ENCODE peak calls at places on chromosomes 2 and 18, in four cellular contexts. I is IMR-90, U is adrenal gland, W is lower leg skin. P is an unnamed sample.
A peak's percentile ranks its signal among the peaks of the same experiment; 100 is the strongest.

GRCh38 chr2:20576598-20577115 is 74.2 kb downstream of the HS1BP3 start:
- DNase-seq in I (no peak), U (no peak), W (no peak), P (no peak)

GRCh38 chr2:37472959-37473358 is 128.5 kb downstream of the QPCT start:
- DNase-seq in I (peak; percentile 81), U (no peak), W (no peak), P (peak; percentile 15)

GRCh38 chr2:26542194-26542455 is 64.2 kb upstream of the OTOF start:
- DNase-seq in I (no peak), U (no peak), W (no peak), P (no peak)

GRCh38 chr2:20747317-20747716 is 75.6 kb downstream of the LDAH start:
- DNase-seq in I (no peak), U (no peak), W (no peak), P (no peak)

GRCh38 chr2:99856119-99856518 is 286.3 kb downstream of the AFF3 start:
- DNase-seq in I (no peak), U (no peak), W (no peak), P (no peak)

GRCh38 chr18:9941108-9941507 is 27.3 kb downstream of the VAPA start:
- DNase-seq in I (no peak), U (no peak), W (no peak), P (no peak)

GRCh38 chr2:44543773-44544725 is 182.3 kb downstream of the CAMKMT start:
- DNase-seq in I (no peak), U (no peak), W (no peak), P (no peak)

GRCh38 chr2:181573140-181573736 is 83.7 kb downstream of the CERKL start:
- DNase-seq in I (peak; percentile 50), U (no peak), W (no peak), P (no peak)

GRCh38 chr2:165109915-165110314 is 93.9 kb downstream of the SCN3A start:
- DNase-seq in I (no peak), U (no peak), W (no peak), P (no peak)

GRCh38 chr2:108377815-108378630 is at the start of gene SULT1C4:
- DNase-seq in I (peak; percentile 66), U (peak; percentile 36), W (peak; percentile 14), P (no peak)

GRCh38 chr18:55442561-55442960 is 145.4 kb downstream of the TCF4 start:
- DNase-seq in I (no peak), U (no peak), W (no peak), P (no peak)

GRCh38 chr18:44789704-44790103 is 109.0 kb downstream of the SETBP1 start:
- DNase-seq in I (no peak), U (no peak), W (no peak), P (no peak)

GRCh38 chr2:239824051-239824694 is 201.0 kb downstream of the NDUFA10 start:
- DNase-seq in I (no peak), U (no peak), W (peak; percentile 13), P (no peak)

GRCh38 chr2:150695441-150696135 is 208.1 kb upstream of the RND3 start:
- DNase-seq in I (no peak), U (no peak), W (no peak), P (no peak)

GRCh38 chr2:221495766-221496165 is 76.3 kb downstream of the EPHA4 start:
- DNase-seq in I (no peak), U (no peak), W (no peak), P (no peak)

GRCh38 chr2:171807130-171807529 is 86.9 kb downstream of the SLC25A12 start:
- DNase-seq in I (no peak), U (no peak), W (no peak), P (no peak)

GRCh38 chr2:179991344-179991743 is 15.8 kb downstream of the CWC22 start:
- DNase-seq in I (no peak), U (no peak), W (no peak), P (no peak)

GRCh38 chr2:188380280-188380679 is 88.6 kb downstream of the GULP1 start:
- DNase-seq in I (no peak), U (no peak), W (no peak), P (no peak)

GRCh38 chr18:77470836-77471413 is 221.3 kb downstream of the GALR1 start:
- DNase-seq in I (no peak), U (no peak), W (no peak), P (no peak)

GRCh38 chr2:54632733-54633692 is 90.4 kb upstream of the EML6 start:
- DNase-seq in I (peak; percentile 83), U (peak; percentile 69), W (no peak), P (no peak)

GRCh38 chr2:177660742-177661141 is 268.2 kb downstream of the AGPS start:
- DNase-seq in I (no peak), U (no peak), W (no peak), P (no peak)

GRCh38 chr18:59220784-59221765 is 1.1 kb downstream of the GRP start:
- DNase-seq in I (no peak), U (no peak), W (no peak), P (no peak)

GRCh38 chr18:8998481-8999217 is 103.8 kb upstream of the NDUFV2 start:
- DNase-seq in I (peak; percentile 55), U (no peak), W (no peak), P (no peak)

GRCh38 chr18:25289040-25289631 is 62.8 kb downstream of the ZNF521 start:
- DNase-seq in I (peak; percentile 91), U (no peak), W (no peak), P (no peak)

GRCh38 chr18:49565656-49566055 is 3.8 kb downstream of the LIPG start:
- DNase-seq in I (peak; percentile 16), U (peak; percentile 53), W (no peak), P (no peak)

GRCh38 chr2:230980468-230980867 is 15.5 kb upstream of the SPATA3 start:
- DNase-seq in I (no peak), U (no peak), W (no peak), P (no peak)

GRCh38 chr2:66268756-66269155 is 166.2 kb upstream of the MEIS1 start:
- DNase-seq in I (no peak), U (no peak), W (no peak), P (no peak)

GRCh38 chr2:16767789-16768188 is 102.2 kb upstream of the CYRIA start:
- DNase-seq in I (no peak), U (no peak), W (no peak), P (no peak)

GRCh38 chr2:170771049-170771937 is 1.1 kb downstream of the ERICH2 start:
- DNase-seq in I (peak; percentile 15), U (peak; percentile 17), W (peak; percentile 15), P (peak; percentile 38)

DNA sequence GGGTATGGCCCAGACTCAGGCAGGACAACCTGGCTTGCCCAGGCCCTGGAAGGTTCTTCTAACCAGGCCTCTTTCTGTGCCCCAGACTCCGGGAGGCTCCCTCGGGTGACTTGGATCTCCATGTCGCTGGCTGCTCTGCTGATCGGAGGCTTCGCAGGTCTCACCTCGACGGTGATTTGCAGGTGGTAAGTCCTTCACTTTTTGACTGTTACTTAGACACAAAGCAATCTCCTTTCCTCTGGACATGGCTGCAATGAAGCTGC is 103.5 kb downstream of the TPO start:
- DNase-seq in I (no peak), U (no peak), W (no peak), P (no peak)
- TF ChIP-seq POLR2A in I (no peak), U (no peak), W (no peak), P (no peak)

DNA sequence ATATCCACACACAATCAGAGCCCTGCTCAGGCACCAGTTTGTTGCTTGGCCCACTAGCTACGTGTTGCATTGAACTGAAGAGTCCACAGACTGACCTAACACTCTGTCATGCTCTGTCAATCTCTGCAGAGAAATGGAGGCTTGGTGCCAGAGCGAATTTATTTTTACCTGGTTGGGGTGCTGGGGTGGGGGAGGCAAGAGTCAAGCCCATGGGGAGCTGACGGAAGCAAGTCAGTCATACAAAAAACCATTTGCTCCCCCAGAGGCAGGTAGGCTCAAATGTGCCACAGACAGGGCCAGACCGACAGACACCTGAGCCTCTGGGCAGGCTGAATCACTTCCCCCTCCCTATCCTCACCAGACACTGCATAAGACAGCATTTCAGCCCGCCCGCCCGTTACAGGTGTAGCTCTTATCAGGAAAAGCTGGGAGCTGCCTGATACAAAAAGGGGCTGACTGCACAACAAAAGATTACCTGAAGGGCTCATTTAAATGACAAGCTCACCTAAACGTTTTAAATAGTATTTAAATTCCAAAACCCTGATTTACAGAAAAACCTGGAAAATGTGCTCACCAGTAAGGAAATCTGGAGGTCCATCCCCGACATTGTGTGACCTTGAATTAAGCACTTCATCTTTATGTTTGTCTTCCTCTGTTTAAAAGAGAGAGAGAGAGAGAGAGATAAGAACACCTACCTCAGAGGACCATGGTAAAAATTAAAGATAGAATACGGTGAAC is 2.1 kb upstream of the PCBP1 start:
- DNase-seq in I (no peak), U (peak; percentile 50), W (peak; percentile 50), P (no peak)
- TF ChIP-seq POLR2A in I (no peak), U (peak; percentile 24), W (no peak), P (no peak)

DNA sequence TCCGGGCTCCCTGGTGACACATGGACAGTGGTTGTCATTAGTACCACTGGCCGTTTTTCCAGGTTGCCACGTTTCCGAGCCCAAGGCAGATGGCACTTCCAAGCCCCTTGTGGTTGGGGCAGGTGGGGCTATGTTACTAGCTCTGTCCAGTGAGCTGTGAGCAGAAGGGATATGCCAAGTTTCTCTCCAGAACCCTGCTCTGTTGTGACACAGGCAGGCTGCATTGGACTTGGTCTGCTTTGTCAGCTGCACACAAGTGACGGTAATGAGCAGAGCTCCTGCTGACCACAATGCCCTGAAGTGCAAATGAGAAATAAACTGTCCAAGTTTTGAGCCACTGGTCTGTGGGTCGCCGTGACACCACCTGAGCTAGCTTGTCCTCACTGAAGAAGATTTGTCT is 118.8 kb downstream of the GYPC start:
- DNase-seq in I (no peak), U (no peak), W (no peak), P (no peak)
- TF ChIP-seq POLR2A in I (no peak), U (no peak), W (no peak), P (no peak)

GRCh38 chr2:218605438-218605837 is 2.3 kb upstream of the PLCD4 start:
- DNase-seq in I (peak; percentile 78), U (no peak), W (no peak), P (no peak)

DNA sequence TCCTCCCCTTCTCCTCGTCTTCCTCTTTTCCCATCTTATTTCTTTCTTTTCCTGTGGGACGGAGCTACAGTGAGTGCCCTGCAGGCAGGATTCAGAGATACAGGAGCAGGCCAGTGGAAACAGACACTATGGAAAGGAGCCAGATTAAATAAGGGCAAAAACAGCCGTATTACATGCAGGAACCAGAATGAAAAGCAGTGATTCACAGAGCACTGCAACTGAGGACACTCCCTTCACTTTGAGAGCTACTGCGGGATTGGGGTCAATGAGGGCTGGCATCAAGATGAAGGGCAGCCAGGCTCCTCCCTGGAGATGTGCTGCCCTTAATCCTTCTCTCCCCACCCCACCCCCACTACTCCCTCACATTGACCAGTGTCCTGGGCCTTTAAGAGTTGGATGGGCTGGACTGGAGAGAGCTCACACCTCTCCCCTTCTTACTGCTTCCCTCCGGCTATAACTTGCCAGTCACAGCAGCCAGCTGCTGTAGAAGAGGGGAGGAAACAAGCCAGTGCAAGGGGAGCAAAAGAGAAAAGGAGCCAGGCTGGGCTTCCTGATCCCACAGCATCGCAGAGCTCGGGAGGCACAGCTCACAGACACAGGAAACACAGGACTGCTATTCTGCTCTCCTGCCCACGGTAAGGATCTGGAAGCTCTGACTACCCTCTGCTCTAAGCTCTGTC is at the start of gene PLCD4:
- DNase-seq in I (peak; percentile 80), U (peak; percentile 46), W (no peak), P (peak; percentile 43)
- TF ChIP-seq POLR2A in I (no peak), U (no peak), W (no peak), P (no peak)

P was measured in H54.